ENCODE peak calls at places on chromosome 1, in six cellular contexts. O is tibial artery, I is RWPE1, C is colonic mucosa, E is thyroid gland, T is aorta. Z is an unnamed sample.

GRCh38 chr1:59071289-59071688 is 225.6 kb upstream of the FGGY start:
- DNase-seq in O (no peak), I (no peak), C (peak), E (no peak), T (no peak), Z (no peak)

GRCh38 chr1:172476218-172476811 is 32.4 kb upstream of the PIGC start:
- DNase-seq in O (no peak), I (peak), C (no peak), E (no peak), T (no peak), Z (no peak)

GRCh38 chr1:170284425-170284824 is 138.7 kb downstream of the NTMT2 start:
- DNase-seq in O (no peak), I (no peak), C (no peak), E (no peak), T (no peak), Z (no peak)

GRCh38 chr1:224683981-224684380 is 67.9 kb downstream of the CNIH3 start:
- DNase-seq in O (no peak), I (no peak), C (no peak), E (no peak), T (no peak), Z (no peak)

GRCh38 chr1:201184734-201185453 is 5.7 kb upstream of the IGFN1 start:
- DNase-seq in O (no peak), I (peak), C (no peak), E (peak), T (no peak), Z (no peak)

GRCh38 chr1:36128126-36128904 is 3.3 kb upstream of the COL8A2 start:
- DNase-seq in O (no peak), I (no peak), C (no peak), E (no peak), T (no peak), Z (no peak)

GRCh38 chr1:41455479-41456271 is 28.8 kb downstream of the EDN2 start:
- DNase-seq in O (peak), I (peak), C (no peak), E (peak), T (peak), Z (no peak)

GRCh38 chr1:115671176-115672062 is 29.6 kb downstream of the VANGL1 start:
- DNase-seq in O (no peak), I (peak), C (peak), E (no peak), T (no peak), Z (no peak)

GRCh38 chr1:4778056-4778455 is 123.6 kb downstream of the AJAP1 start:
- DNase-seq in O (no peak), I (no peak), C (no peak), E (peak), T (no peak), Z (peak)

GRCh38 chr1:60762176-60762575 is 320.2 kb upstream of the NFIA start:
- DNase-seq in O (no peak), I (no peak), C (no peak), E (no peak), T (no peak), Z (no peak)

GRCh38 chr1:164641353-164641730 is 82.4 kb downstream of the PBX1 start:
- DNase-seq in O (peak), I (no peak), C (no peak), E (no peak), T (peak), Z (no peak)

GRCh38 chr1:164647211-164647610 is 88.2 kb downstream of the PBX1 start:
- DNase-seq in O (no peak), I (no peak), C (peak), E (no peak), T (no peak), Z (no peak)

GRCh38 chr1:164644774-164645634 is 86.0 kb downstream of the PBX1 start:
- DNase-seq in O (no peak), I (peak), C (no peak), E (no peak), T (no peak), Z (no peak)

GRCh38 chr1:164645921-164646320 is 86.9 kb downstream of the PBX1 start:
- DNase-seq in O (no peak), I (no peak), C (no peak), E (no peak), T (no peak), Z (no peak)

GRCh38 chr1:164644268-164644667 is 85.3 kb downstream of the PBX1 start:
- DNase-seq in O (no peak), I (no peak), C (no peak), E (no peak), T (no peak), Z (no peak)
- H3K27ac ChIP-seq in O (no peak), I (no peak), C (no peak), E (no peak), T (no peak), Z (no peak)

GRCh38 chr1:217274416-217274815 is 356.5 kb downstream of the GPATCH2 start:
- DNase-seq in O (no peak), I (no peak), C (no peak), E (no peak), T (no peak), Z (no peak)

GRCh38 chr1:217274927-217275616 is 355.8 kb downstream of the GPATCH2 start:
- DNase-seq in O (no peak), I (peak), C (no peak), E (no peak), T (no peak), Z (no peak)

GRCh38 chr1:217272385-217272784 is 358.5 kb downstream of the GPATCH2 start:
- DNase-seq in O (no peak), I (no peak), C (no peak), E (no peak), T (no peak), Z (no peak)

GRCh38 chr1:217275617-217276398 is 355.1 kb downstream of the GPATCH2 start:
- DNase-seq in O (no peak), I (peak), C (no peak), E (no peak), T (no peak), Z (no peak)

DNA sequence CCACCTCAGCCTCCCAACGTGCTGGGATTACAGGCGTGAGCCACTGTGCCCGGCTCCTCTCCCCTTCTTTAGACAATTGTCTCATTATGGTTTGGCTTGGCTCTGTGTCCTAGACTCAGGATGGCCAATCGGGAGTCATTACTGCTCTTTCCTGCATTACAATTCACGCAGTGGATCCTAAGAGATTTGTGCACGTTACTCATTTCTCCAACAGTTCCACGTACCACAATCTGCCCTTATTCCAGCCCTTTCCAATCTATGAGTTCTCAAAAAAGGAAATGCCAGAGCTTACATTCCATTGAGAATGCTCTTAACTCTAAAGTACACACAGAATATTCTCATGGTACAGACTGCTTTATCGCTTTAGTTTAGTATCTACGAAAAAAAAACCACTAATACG is 357.0 kb downstream of the GPATCH2 start:
- DNase-seq in O (no peak), I (no peak), C (no peak), E (no peak), T (no peak), Z (no peak)
- H3K27ac ChIP-seq in O (peak), I (no peak), C (no peak), E (no peak), T (no peak), Z (no peak)

DNA sequence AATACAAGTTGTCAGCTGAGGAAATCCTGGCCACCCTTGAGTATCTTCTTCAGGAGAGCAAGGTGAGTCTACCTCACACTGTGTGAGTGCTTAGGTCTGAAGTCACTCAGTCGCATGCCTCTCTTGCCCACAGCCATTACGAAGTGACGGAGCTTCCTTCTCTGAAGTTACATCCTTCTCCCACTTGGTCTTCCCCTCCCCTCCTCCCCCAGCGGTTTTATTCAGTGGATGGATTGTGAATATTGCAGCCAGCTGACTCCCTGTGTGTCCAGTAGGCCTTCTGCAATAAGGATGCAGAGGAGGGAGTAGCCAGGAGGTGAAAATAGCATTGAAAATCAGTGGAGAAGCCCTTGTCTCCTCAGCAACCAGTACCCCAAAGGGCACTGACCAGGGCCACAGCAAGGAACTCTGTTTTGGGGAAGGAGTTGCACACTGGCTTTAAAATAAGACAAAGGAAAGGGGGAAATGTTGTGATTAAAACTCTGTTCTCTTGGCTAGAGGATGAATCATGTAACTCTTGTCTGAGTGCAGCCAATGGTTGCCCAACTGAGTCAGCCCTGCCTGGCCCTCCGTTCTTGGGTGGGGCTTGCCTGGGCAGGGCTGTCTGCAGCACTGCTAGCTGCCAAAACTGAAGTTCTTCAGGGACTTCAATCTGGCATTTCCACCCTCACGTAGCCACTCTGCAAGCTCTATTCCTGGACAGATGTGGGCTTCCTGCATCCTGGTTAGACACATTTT is 4.4 kb downstream of the S100A10 start:
- DNase-seq in O (peak), I (peak), C (peak), E (peak), T (peak), Z (no peak)
- H3K27ac ChIP-seq in O (peak), I (peak), C (peak), E (no peak), T (peak), Z (no peak)

GRCh38 chr1:167121375-167122120 is 27.7 kb downstream of the STYXL2 start:
- DNase-seq in O (no peak), I (peak), C (peak), E (peak), T (peak), Z (peak)
- H3K27ac ChIP-seq in O (no peak), I (peak), C (peak), E (no peak), T (no peak), Z (peak)

GRCh38 chr1:63984257-63984626 is 210.4 kb downstream of the ROR1 start:
- DNase-seq in O (no peak), I (no peak), C (no peak), E (no peak), T (no peak), Z (no peak)

GRCh38 chr1:63983391-63984256 is 209.8 kb downstream of the ROR1 start:
- DNase-seq in O (no peak), I (peak), C (no peak), E (no peak), T (no peak), Z (no peak)

GRCh38 chr1:63980706-63981407 is 207.0 kb downstream of the ROR1 start:
- DNase-seq in O (no peak), I (peak), C (no peak), E (peak), T (no peak), Z (no peak)

GRCh38 chr1:63982201-63982600 is 208.4 kb downstream of the ROR1 start:
- DNase-seq in O (no peak), I (no peak), C (no peak), E (no peak), T (no peak), Z (no peak)

GRCh38 chr1:63981408-63981773 is 207.6 kb downstream of the ROR1 start:
- DNase-seq in O (no peak), I (peak), C (no peak), E (no peak), T (no peak), Z (no peak)
- H3K27ac ChIP-seq in O (no peak), I (no peak), C (no peak), E (no peak), T (no peak), Z (no peak)

GRCh38 chr1:3367376-3367775 is 87.1 kb upstream of the ARHGEF16 start:
- DNase-seq in O (no peak), I (no peak), C (no peak), E (no peak), T (no peak), Z (no peak)

GRCh38 chr1:3364983-3365382 is 89.5 kb upstream of the ARHGEF16 start:
- DNase-seq in O (no peak), I (no peak), C (no peak), E (no peak), T (no peak), Z (no peak)

GRCh38 chr1:3366181-3367051 is 88.0 kb upstream of the ARHGEF16 start:
- DNase-seq in O (peak), I (no peak), C (no peak), E (peak), T (peak), Z (peak)

GRCh38 chr1:3364526-3364925 is 89.9 kb upstream of the ARHGEF16 start:
- DNase-seq in O (no peak), I (no peak), C (no peak), E (no peak), T (no peak), Z (no peak)

DNA sequence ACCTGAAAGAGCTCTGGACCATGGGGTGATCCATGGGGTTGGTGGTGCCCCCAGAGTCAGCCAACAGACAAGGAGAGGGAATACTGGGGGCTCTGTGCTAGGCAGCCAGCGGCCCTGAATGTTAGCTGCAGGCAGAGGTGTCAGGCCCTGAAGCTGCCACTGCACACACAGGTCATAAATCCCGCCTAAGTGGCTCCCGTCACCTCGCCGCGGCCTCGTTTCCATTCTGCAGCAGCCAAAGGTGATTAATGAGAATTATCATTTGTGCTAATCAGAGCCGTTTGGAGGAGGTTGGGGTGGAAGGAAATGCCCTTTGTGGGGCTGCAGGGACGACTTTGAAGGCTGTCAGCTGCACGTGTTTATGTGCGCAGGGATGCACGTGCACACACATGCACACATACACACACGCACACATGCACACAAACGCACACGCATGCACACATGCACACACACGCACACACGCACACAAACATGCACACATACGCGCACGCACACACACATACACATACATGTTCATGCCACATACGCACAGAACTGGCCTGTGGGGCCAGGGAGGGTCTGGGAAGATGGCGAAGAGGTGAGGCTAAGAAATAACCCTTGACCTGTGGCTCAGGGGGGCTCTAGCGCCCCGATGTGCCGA is 88.8 kb upstream of the ARHGEF16 start:
- DNase-seq in O (no peak), I (no peak), C (no peak), E (no peak), T (no peak), Z (no peak)
- H3K27ac ChIP-seq in O (peak), I (no peak), C (no peak), E (no peak), T (peak), Z (peak)

Z was measured in dorsolateral prefrontal cortex.